ENCODE peak calls at places on chromosomes 7 and 10, in four cellular contexts. L is H1, G is trophoblast cell, Y is mesenchymal stem cell. K is an unnamed sample. For H3K4me1, the result is how much of the 10 kb centered on the place peaks cover.

GRCh38 chr10:76514891-76515290 is 1083.5 kb downstream of the LRMDA start:
- DNase-seq in L (no peak), G (no peak), Y (no peak), K (no peak)

GRCh38 chr10:30833625-30833970 is 198.1 kb downstream of the ZNF438 start:
- DNase-seq in L (no peak), G (no peak), Y (no peak), K (no peak)

GRCh38 chr10:115939101-115939815 is 333.7 kb downstream of the GFRA1 start:
- DNase-seq in L (no peak), G (no peak), Y (no peak), K (no peak)

GRCh38 chr10:49362596-49363260 is 33.2 kb downstream of the DRGX start:
- DNase-seq in L (no peak), G (peak), Y (no peak), K (no peak)

GRCh38 chr10:86362566-86363183 is 3.9 kb downstream of the GRID1 start:
- DNase-seq in L (no peak), G (no peak), Y (no peak), K (peak)

GRCh38 chr7:12719141-12719919 is 31.9 kb downstream of the ARL4A start:
- DNase-seq in L (no peak), G (peak), Y (no peak), K (no peak)

GRCh38 chr7:29177963-29178612 is 16.5 kb upstream of the CHN2 start:
- DNase-seq in L (no peak), G (peak), Y (peak), K (no peak)

GRCh38 chr7:42091461-42092229 is 145.4 kb downstream of the GLI3 start:
- DNase-seq in L (peak), G (no peak), Y (peak), K (peak)

GRCh38 chr10:93079663-93080349 is 6.1 kb downstream of the CYP26A1 start:
- DNase-seq in L (no peak), G (no peak), Y (no peak), K (no peak)

GRCh38 chr10:26423722-26424121 is 14.4 kb upstream of the APBB1IP start:
- DNase-seq in L (no peak), G (no peak), Y (no peak), K (no peak)

GRCh38 chr10:115093776-115094361 is 704 bp downstream of the ATRNL1 start:
- DNase-seq in L (no peak), G (peak), Y (peak), K (peak)

GRCh38 chr10:127550861-127551260 is 1.8 kb downstream of the NPS start:
- DNase-seq in L (no peak), G (no peak), Y (no peak), K (no peak)

GRCh38 chr7:27159278-27160146 is 3.0 kb upstream of the HOXA7 start:
- DNase-seq in L (no peak), G (no peak), Y (no peak), K (peak)

GRCh38 chr7:3020416-3020815 is 23.3 kb downstream of the CARD11 start:
- DNase-seq in L (no peak), G (no peak), Y (no peak), K (no peak)

GRCh38 chr10:75293456-75293840 is 57.7 kb upstream of the COMTD1 start:
- DNase-seq in L (no peak), G (no peak), Y (peak), K (no peak)

GRCh38 chr7:50962962-50963374 is 180.3 kb upstream of the GRB10 start:
- DNase-seq in L (no peak), G (peak), Y (peak), K (peak)

GRCh38 chr10:4733150-4733842 is 92.7 kb upstream of the AKR1E2 start:
- DNase-seq in L (no peak), G (peak), Y (no peak), K (no peak)

GRCh38 chr10:91702586-91703088 is 69.8 kb upstream of the PPP1R3C start:
- DNase-seq in L (no peak), G (no peak), Y (no peak), K (no peak)

GRCh38 chr7:68535266-68535665 is 1063.0 kb upstream of the AUTS2 start:
- DNase-seq in L (no peak), G (no peak), Y (no peak), K (peak)

GRCh38 chr10:70197235-70197952 is 27.1 kb upstream of the SAR1A start:
- DNase-seq in L (no peak), G (no peak), Y (no peak), K (no peak)

GRCh38 chr7:79876769-79877362 is 257.8 kb upstream of the GNAI1 start:
- DNase-seq in L (no peak), G (peak), Y (peak), K (no peak)

GRCh38 chr10:14751576-14752330 is 22.9 kb downstream of the FAM107B start:
- DNase-seq in L (no peak), G (no peak), Y (peak), K (no peak)

GRCh38 chr10:69278446-69278963 is at the start of gene HK1:
- DNase-seq in L (no peak), G (peak), Y (peak), K (no peak)

GRCh38 chr10:27258838-27259532 is 18.4 kb upstream of the ACBD5 start:
- DNase-seq in L (no peak), G (no peak), Y (no peak), K (peak)

GRCh38 chr10:116926426-116926825 is 77.1 kb downstream of the ENO4 start:
- DNase-seq in L (no peak), G (peak), Y (no peak), K (no peak)

GRCh38 chr7:138186951-138187351 is 110.7 kb downstream of the AKR1D1 start:
- DNase-seq in L (no peak), G (peak), Y (peak), K (no peak)

DNA sequence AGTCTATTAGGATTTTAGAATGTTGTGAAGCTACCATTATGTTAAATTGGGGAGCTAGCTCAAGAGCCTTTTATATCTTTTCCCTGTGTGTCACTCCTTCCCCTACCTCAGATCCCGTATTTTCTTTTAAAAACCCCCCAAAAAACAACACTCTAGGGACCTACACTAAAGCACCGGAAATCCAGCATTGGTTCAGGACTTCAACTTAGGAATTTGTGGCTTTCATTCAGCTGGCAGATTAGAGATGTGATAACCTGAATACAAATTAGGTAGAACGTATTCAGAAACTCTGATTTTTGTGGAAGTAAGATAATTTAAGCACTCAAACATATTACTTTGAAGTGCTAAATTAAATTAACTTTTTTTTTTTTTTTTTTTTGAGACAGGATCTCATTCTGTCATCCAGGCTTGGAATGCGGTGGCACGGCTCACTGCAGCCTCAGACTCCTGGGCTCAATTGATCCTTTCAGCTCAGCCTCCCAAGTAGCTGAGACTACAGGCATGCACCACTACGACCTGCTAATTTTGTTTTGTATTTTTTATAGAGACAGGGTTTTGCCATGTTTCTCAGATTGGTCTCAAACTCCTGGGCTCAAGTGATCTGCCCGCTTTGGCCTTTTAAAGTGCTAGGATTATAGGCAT is 6.8 kb downstream of the TBC1D12 start:
- DNase-seq in L (no peak), G (peak), Y (no peak), K (no peak)
- H3K4me1 ChIP-seq in L (under half), G (under half), Y (under half), K (under half)

GRCh38 chr10:68137174-68137573 is 27.9 kb downstream of the MYPN start:
- DNase-seq in L (no peak), G (no peak), Y (no peak), K (no peak)
- H3K18ac ChIP-seq in L (no peak), G (no peak), Y (no peak), K (no peak)

GRCh38 chr10:79405221-79405994 is 40.0 kb downstream of the ZCCHC24 start:
- DNase-seq in L (no peak), G (no peak), Y (peak), K (no peak)
- H3K4me2 ChIP-seq in L (no peak), G (no peak), Y (no peak), K (no peak)

GRCh38 chr7:5557920-5558401 is 134.3 kb upstream of the TNRC18 start:
- DNase-seq in L (no peak), G (peak), Y (peak), K (no peak)
- H3K4me1 ChIP-seq in L (under half), G (under half), Y (under half), K (under half)

DNA sequence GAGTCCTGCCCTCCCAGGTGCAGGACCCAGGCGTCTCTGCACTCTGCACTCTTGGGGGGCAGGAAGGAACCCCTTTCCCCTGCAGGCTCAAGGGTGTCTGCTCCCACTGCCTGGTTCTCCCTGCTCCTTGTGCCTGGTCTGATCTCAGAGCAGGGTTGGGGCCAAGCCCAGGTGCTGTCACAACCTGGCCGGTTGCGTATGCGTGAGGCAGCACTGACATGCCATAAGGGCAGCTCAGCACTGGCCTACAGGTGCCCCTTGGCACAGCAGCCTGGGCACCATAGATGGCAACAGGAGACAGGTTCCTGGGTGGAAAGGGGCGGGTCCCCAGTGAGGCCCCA is 33.2 kb downstream of the DKK1 start:
- DNase-seq in L (no peak), G (no peak), Y (no peak), K (no peak)
- H3K18ac ChIP-seq in L (no peak), G (no peak), Y (no peak), K (no peak)

GRCh38 chr10:6311700-6312330 is 109.1 kb downstream of the PFKFB3 start:
- DNase-seq in L (no peak), G (no peak), Y (no peak), K (no peak)

GRCh38 chr10:6310977-6311376 is 108.2 kb downstream of the PFKFB3 start:
- DNase-seq in L (no peak), G (no peak), Y (no peak), K (no peak)

GRCh38 chr10:6319119-6319518 is 116.4 kb downstream of the PFKFB3 start:
- DNase-seq in L (no peak), G (no peak), Y (no peak), K (no peak)

GRCh38 chr10:6314620-6315205 is 112.0 kb downstream of the PFKFB3 start:
- DNase-seq in L (no peak), G (no peak), Y (no peak), K (no peak)

DNA sequence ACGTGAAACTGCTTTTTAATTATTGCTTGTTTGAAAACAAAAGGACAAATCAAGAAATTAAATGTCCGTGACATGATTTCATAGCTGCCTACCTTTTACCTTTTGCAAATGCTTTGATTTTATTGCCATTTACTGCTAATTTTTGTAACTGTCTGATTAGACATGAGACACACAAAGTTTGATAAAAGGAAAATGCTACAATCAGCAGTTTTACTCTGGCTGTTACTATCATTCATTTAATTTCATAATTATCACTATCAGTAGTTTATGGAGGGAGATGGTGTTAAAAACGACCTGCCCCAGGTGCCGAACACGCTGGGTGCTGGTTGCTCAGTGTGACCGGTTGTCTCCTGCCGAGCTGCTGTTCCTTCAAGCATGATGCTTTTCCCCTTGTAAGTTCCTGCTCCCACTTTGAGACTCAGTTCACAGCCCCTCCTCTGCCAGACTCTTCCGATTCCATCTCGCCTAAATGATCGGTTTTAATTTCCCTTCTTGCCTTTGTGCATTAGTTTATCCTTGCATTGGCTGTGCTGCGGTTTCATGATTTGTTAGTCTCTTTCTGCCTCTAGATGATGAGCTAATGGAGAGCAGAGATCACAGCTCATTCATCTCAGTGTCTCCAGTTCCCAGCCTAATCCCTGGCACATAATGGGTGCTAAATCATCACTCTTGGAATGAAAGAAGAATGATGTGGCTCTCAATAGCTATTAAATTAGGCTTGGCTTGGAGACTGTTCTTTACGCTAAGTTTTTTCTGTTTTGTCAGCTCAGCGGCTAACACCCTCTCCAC is 110.6 kb downstream of the PFKFB3 start:
- DNase-seq in L (no peak), G (no peak), Y (no peak), K (no peak)
- H3K4me2 ChIP-seq in L (no peak), G (no peak), Y (no peak), K (no peak)

DNA sequence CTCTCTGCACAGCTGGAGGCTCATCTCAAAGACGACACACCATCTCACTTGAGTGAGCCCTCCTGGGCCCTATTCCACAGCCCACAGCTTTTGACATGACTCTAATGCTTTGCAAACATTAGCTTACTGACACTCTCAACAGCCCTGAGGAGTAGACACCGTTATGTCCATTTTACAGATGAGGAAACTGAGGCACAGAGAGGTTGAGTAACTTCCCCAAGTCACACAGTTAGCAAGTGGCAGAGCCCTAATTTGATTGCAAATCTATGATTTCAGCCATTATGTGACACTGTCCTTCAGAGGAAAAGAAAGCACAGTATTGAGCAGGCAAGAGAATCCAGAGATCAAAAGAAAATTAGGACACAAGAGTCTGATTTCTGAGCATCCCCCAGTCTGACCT is 16.0 kb downstream of the SLC25A13 start:
- DNase-seq in L (no peak), G (no peak), Y (no peak), K (no peak)
- H3K4me1 ChIP-seq in L (under half), G (under half), Y (under half), K (under half)

GRCh38 chr10:121112618-121113384 is 261.6 kb downstream of the WDR11 start:
- DNase-seq in L (no peak), G (peak), Y (no peak), K (peak)
- H3K18ac ChIP-seq in L (peak), G (peak), Y (no peak), K (no peak)